ENCODE peak calls at places on chromosome 20, in ten cellular contexts. S is SK-N-SH, M is endothelial cell of umbilical vein, K is neural progenitor cell, D is OCI-LY7, T is neuronal stem cell, H is fibroblast of lung, I is hepatocyte, Y is GM23248, J is PC-3. A is an unnamed sample. For H3K9me3, the result is how much of the 10 kb centered on the place peaks cover.

GRCh38 chr20:4813839-4814695 is 92.4 kb downstream of the PRND start:
- DNase-seq in M (peak), H (no peak), K (no peak), J (peak), I (no peak), S (no peak), Y (no peak), T (no peak), D (peak), A (peak)

GRCh38 chr20:51487525-51488279 is 54.8 kb downstream of the NFATC2 start:
- DNase-seq in S (no peak), I (peak), H (peak), Y (peak), T (no peak), M (peak), D (no peak), J (peak), K (no peak), A (no peak)

GRCh38 chr20:22626501-22626900 is 42.1 kb upstream of the FOXA2 start:
- DNase-seq in D (no peak), J (no peak), T (no peak), H (no peak), K (no peak), Y (no peak), S (no peak), I (no peak), M (no peak), A (no peak)

GRCh38 chr20:11894072-11894471 is 23.6 kb upstream of the BTBD3 start:
- DNase-seq in H (no peak), M (peak), D (no peak), J (peak), Y (no peak), S (no peak), K (no peak), T (no peak), I (peak), A (no peak)

GRCh38 chr20:17641993-17642392 is 40.0 kb downstream of the RRBP1 start:
- DNase-seq in K (no peak), S (no peak), J (no peak), M (no peak), I (no peak), Y (no peak), H (no peak), T (no peak), D (no peak), A (no peak)

GRCh38 chr20:4601630-4602296 is 119.9 kb upstream of the PRND start:
- DNase-seq in D (no peak), I (no peak), Y (peak), K (no peak), H (peak), J (peak), M (peak), S (peak), T (no peak), A (no peak)

GRCh38 chr20:6766433-6766832 is 1.1 kb upstream of the BMP2 start:
- DNase-seq in T (no peak), I (no peak), J (no peak), S (no peak), D (no peak), Y (no peak), K (peak), M (no peak), H (no peak), A (no peak)

GRCh38 chr20:4898282-4898681 is 103.0 kb downstream of the SLC23A2 start:
- DNase-seq in Y (peak), D (no peak), H (peak), I (peak), T (no peak), K (no peak), J (peak), S (no peak), M (peak), A (no peak)

GRCh38 chr20:53157443-53158408 is 185.6 kb downstream of the TSHZ2 start:
- DNase-seq in M (peak), S (no peak), K (peak), Y (peak), T (peak), I (peak), D (peak), H (peak), J (peak), A (peak)

GRCh38 chr20:5080384-5080877 is 39.3 kb downstream of the PCNA start:
- DNase-seq in T (no peak), Y (peak), M (no peak), J (no peak), K (no peak), H (peak), S (no peak), I (no peak), D (peak), A (peak)

GRCh38 chr20:52104546-52105044 is 87.0 kb downstream of the ZFP64 start:
- DNase-seq in K (peak), D (no peak), I (peak), Y (peak), S (peak), M (peak), J (no peak), T (peak), H (peak), A (no peak)

GRCh38 chr20:51029963-51030930 is 7.3 kb upstream of the KCNG1 start:
- DNase-seq in H (no peak), Y (peak), M (no peak), J (no peak), I (no peak), S (no peak), K (no peak), T (no peak), D (no peak), A (no peak)

GRCh38 chr20:64065973-64066341 is 3.0 kb downstream of the TCEA2 start:
- DNase-seq in Y (peak), M (no peak), S (no peak), H (peak), T (no peak), I (no peak), J (peak), K (no peak), D (peak), A (peak)

GRCh38 chr20:20786428-20786827 is 74.0 kb upstream of the RALGAPA2 start:
- DNase-seq in J (no peak), Y (no peak), K (no peak), D (no peak), T (no peak), S (no peak), H (no peak), I (no peak), M (no peak), A (no peak)

GRCh38 chr20:20457392-20458126 is 89.7 kb downstream of the INSM1 start:
- DNase-seq in I (no peak), J (peak), K (no peak), H (peak), M (no peak), Y (peak), S (no peak), D (no peak), T (no peak), A (no peak)

GRCh38 chr20:10855031-10855430 is 181.2 kb upstream of the JAG1 start:
- DNase-seq in D (no peak), J (no peak), S (no peak), Y (peak), T (no peak), H (peak), K (no peak), M (no peak), I (no peak), A (no peak)

GRCh38 chr20:18224968-18225568 is 63.3 kb upstream of the ZNF133 start:
- DNase-seq in D (no peak), M (peak), I (peak), T (peak), Y (peak), K (peak), J (peak), S (peak), H (peak), A (no peak)

GRCh38 chr20:63932606-63933160 is 23.5 kb downstream of the UCKL1 start:
- DNase-seq in S (no peak), Y (no peak), M (no peak), D (no peak), I (no peak), K (no peak), H (no peak), T (no peak), J (no peak), A (no peak)

GRCh38 chr20:11172881-11173280 is 499.1 kb upstream of the JAG1 start:
- DNase-seq in D (no peak), I (no peak), M (no peak), K (no peak), H (no peak), T (no peak), S (no peak), J (no peak), Y (no peak), A (no peak)

GRCh38 chr20:63325554-63326313 is 32.7 kb downstream of the COL20A1 start:
- DNase-seq in H (no peak), K (no peak), T (no peak), D (no peak), J (no peak), Y (no peak), S (no peak), M (no peak), I (no peak), A (no peak)

GRCh38 chr20:50957276-50957675 is 1.1 kb downstream of the DPM1 start:
- DNase-seq in D (peak), K (no peak), M (peak), T (no peak), J (peak), Y (peak), H (peak), S (no peak), I (no peak), A (no peak)

GRCh38 chr20:51385941-51386530 is 156.5 kb downstream of the NFATC2 start:
- DNase-seq in M (peak), J (peak), D (peak), T (no peak), I (no peak), H (peak), K (peak), S (peak), Y (peak), A (no peak)

DNA sequence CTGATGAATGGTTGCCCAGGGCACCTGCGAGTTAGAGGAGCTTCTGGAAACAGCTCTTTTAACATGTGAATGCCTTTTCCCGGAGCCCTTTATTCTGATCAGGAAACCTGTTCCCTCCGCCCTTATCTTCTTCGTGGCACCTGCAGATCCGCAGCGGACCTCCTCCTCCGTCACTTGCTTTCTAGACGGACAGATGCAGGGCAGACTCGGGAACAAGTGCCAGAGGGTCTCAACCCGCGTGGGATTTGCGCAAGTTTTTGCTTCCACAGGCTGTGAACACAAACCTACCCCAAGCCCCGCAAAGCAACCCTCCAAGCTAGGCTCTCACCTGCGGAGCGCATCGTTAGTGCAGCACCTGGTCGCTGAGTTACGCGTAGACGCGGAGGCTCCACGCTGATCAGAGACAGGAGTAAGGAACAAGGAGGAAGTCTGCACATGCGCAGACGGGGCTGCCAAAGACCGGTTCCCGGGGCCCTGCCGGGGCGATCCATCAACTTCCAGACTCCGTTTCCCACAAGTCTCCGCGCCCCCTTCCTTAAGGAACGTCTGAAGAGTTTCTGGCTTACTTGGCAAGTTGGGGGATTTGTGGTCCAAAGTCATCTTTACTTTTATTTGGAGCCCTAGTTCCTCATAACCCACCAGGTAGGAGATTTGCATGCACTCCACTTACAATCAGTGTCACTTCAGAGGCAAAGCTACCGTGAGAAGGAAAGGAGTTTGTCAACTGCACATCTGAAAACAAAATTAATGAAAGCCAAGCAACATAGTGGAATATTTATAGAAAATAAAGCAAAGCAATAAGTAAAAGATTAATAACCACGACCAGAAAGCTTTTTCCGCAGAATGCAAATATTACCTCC is 52.7 kb upstream of the ELMO2 start:
- DNase-seq in Y (no peak), T (peak), S (peak), J (no peak), M (no peak), D (no peak), K (peak), H (no peak), I (peak), A (no peak)
- H3K9me3 ChIP-seq in Y (under half), T (under half), S (under half), J (under half), M (under half), D (under half), K (under half), H (under half), I (under half), A (under half)

GRCh38 chr20:32152421-32153155 is 43.1 kb downstream of the TM9SF4 start:
- DNase-seq in S (no peak), Y (no peak), J (no peak), D (no peak), I (peak), K (no peak), M (peak), T (no peak), H (no peak), A (no peak)
- H3K4me2 ChIP-seq in S (no peak), Y (no peak), J (no peak), D (no peak), I (no peak), K (no peak), M (no peak), T (no peak), H (no peak), A (no peak)

GRCh38 chr20:844473-845225 is 11.1 kb downstream of the FAM110A start:
- DNase-seq in K (peak), T (peak), Y (peak), I (peak), D (peak), S (peak), J (peak), M (peak), H (peak), A (peak)

GRCh38 chr20:846894-847278 is 13.4 kb downstream of the FAM110A start:
- DNase-seq in D (peak), M (no peak), K (no peak), J (no peak), Y (no peak), I (no peak), H (no peak), S (no peak), T (no peak), A (no peak)

GRCh38 chr20:845967-846893 is 12.7 kb downstream of the FAM110A start:
- DNase-seq in I (no peak), S (no peak), D (peak), M (no peak), J (no peak), K (no peak), H (no peak), Y (no peak), T (no peak), A (no peak)

GRCh38 chr20:843908-844307 is 10.4 kb downstream of the FAM110A start:
- DNase-seq in J (no peak), D (no peak), S (peak), H (no peak), T (no peak), I (no peak), K (no peak), M (no peak), Y (no peak), A (no peak)

DNA sequence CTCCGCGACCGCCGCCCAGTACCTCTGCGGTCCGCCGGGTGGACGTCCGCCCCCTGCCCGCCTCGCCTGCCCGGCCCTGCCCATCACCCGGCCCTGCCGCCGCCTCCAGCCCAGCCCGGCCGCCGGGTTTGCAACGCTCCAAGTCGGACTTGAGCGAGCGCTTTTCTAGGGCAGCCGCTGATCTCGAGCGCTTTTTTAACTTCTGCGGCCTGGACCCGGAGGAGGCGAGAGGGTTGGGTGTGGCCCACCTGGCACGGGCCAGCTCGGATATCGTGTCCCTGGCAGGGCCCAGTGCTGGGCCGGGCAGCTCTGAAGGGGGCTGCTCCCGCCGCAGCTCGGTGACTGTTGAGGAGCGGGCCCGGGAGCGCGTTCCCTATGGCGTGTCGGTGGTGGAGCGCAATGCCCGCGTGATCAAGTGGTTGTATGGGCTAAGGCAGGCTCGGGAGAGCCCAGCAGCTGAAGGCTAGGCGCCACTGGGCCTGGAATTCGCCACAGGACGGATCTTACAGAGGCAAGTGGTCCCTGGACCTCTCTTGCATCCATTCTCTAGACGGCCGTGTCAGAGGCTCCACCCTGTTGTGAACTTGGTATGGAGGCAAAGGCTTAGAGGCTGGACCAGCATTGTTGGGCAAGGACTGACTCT is 11.8 kb downstream of the FAM110A start:
- DNase-seq in D (no peak), Y (no peak), K (peak), H (no peak), I (no peak), T (no peak), J (no peak), S (no peak), M (no peak), A (no peak)
- H3K4me3 ChIP-seq in D (peak), Y (no peak), K (peak), H (no peak), I (no peak), T (peak), J (no peak), S (peak), M (no peak), A (no peak)

GRCh38 chr20:41601742-41602141 is 16.4 kb downstream of the CHD6 start:
- DNase-seq in S (no peak), I (no peak), K (no peak), T (no peak), H (no peak), M (no peak), J (no peak), Y (no peak), D (no peak), A (no peak)
- H3K9me3 ChIP-seq in S (under half), I (under half), K (under half), T (half or more), H (under half), M (under half), J (under half), Y (under half), D (under half), A (under half)

GRCh38 chr20:48166082-48166835 is 381.0 kb upstream of the SULF2 start:
- DNase-seq in J (peak), I (no peak), Y (no peak), K (no peak), M (no peak), S (no peak), H (no peak), D (no peak), T (no peak), A (peak)

GRCh38 chr20:48171071-48171470 is 385.8 kb upstream of the SULF2 start:
- DNase-seq in D (no peak), K (no peak), H (no peak), S (no peak), I (no peak), T (no peak), Y (no peak), M (no peak), J (no peak), A (no peak)

GRCh38 chr20:48171626-48172025 is 386.3 kb upstream of the SULF2 start:
- DNase-seq in I (no peak), T (no peak), D (no peak), H (no peak), K (no peak), Y (no peak), S (no peak), J (no peak), M (no peak), A (no peak)

GRCh38 chr20:48170625-48171024 is 385.3 kb upstream of the SULF2 start:
- DNase-seq in I (no peak), S (no peak), K (no peak), J (no peak), T (no peak), M (no peak), D (peak), H (no peak), Y (no peak), A (no peak)

GRCh38 chr20:48169650-48170049 is 384.4 kb upstream of the SULF2 start:
- DNase-seq in S (no peak), J (peak), Y (no peak), I (peak), K (no peak), M (no peak), D (no peak), H (no peak), T (no peak), A (no peak)
- H3K4me2 ChIP-seq in S (no peak), J (peak), Y (no peak), I (no peak), K (no peak), M (no peak), D (no peak), H (no peak), T (no peak), A (no peak)

GRCh38 chr20:35602851-35603495 is 12.7 kb upstream of the SPAG4 start:
- DNase-seq in K (no peak), H (no peak), S (no peak), I (no peak), Y (no peak), T (no peak), J (no peak), D (no peak), M (no peak), A (no peak)

GRCh38 chr20:35601021-35601973 is 14.3 kb upstream of the SPAG4 start:
- DNase-seq in Y (peak), J (no peak), K (peak), M (peak), D (peak), H (peak), T (peak), I (peak), S (peak), A (peak)

GRCh38 chr20:35600176-35600995 is 15.2 kb upstream of the SPAG4 start:
- DNase-seq in M (no peak), Y (no peak), S (no peak), K (peak), H (no peak), J (no peak), I (no peak), D (no peak), T (no peak), A (no peak)

GRCh38 chr20:35603695-35604443 is 11.8 kb upstream of the SPAG4 start:
- DNase-seq in J (no peak), Y (peak), D (no peak), K (no peak), M (no peak), T (no peak), H (no peak), I (no peak), S (no peak), A (no peak)

GRCh38 chr20:35601990-35602389 is 13.6 kb upstream of the SPAG4 start:
- DNase-seq in D (no peak), J (no peak), M (no peak), S (no peak), T (no peak), H (no peak), I (no peak), Y (no peak), K (no peak), A (no peak)
- H3K4me3 ChIP-seq in D (peak), J (no peak), M (peak), S (peak), T (peak), H (no peak), I (peak), Y (peak), K (peak), A (peak)

GRCh38 chr20:41116282-41116960 is 20.9 kb upstream of the PLCG1 start:
- DNase-seq in Y (no peak), T (no peak), D (no peak), H (no peak), J (no peak), S (no peak), I (no peak), M (no peak), K (no peak), A (no peak)
- H3K9me3 ChIP-seq in Y (under half), T (under half), D (under half), H (under half), J (under half), S (under half), I (under half), M (under half), K (under half), A (under half)

GRCh38 chr20:48632825-48633619 is 194.8 kb downstream of the PREX1 start:
- DNase-seq in Y (no peak), K (no peak), J (no peak), M (no peak), T (no peak), H (no peak), S (peak), I (no peak), D (no peak), A (no peak)
- H3K4me2 ChIP-seq in Y (no peak), K (no peak), J (no peak), M (no peak), T (no peak), H (no peak), S (no peak), I (no peak), D (no peak), A (no peak)